ENCODE peak calls at places on chromosome 4, in four cellular contexts. W is aorta, A is spleen, F is astrocyte. L is an unnamed sample.

GRCh38 chr4:20420916-20421315 is 169.2 kb downstream of the SLIT2 start:
- DNase-seq in W (no peak), A (no peak), F (no peak), L (no peak)

GRCh38 chr4:104475652-104476051 is 19.0 kb downstream of the CXXC4 start:
- DNase-seq in W (no peak), A (no peak), F (no peak), L (no peak)

GRCh38 chr4:121192500-121192899 is 28.4 kb upstream of the TNIP3 start:
- DNase-seq in W (no peak), A (no peak), F (no peak), L (no peak)

GRCh38 chr4:15003891-15004700 is 1.8 kb downstream of the CPEB2 start:
- DNase-seq in W (peak; percentile 87), A (peak; percentile 95), F (no peak), L (peak; percentile 75)

GRCh38 chr4:39933689-39934590 is 43.8 kb downstream of the PDS5A start:
- DNase-seq in W (no peak), A (no peak), F (peak; percentile 82), L (no peak)

GRCh38 chr4:174324246-174324645 is 40.5 kb downstream of the CEP44 start:
- DNase-seq in W (no peak), A (no peak), F (peak; percentile 12), L (no peak)

GRCh38 chr4:39530682-39531081 is 3.4 kb upstream of the UGDH start:
- DNase-seq in W (no peak), A (no peak), F (no peak), L (no peak)

GRCh38 chr4:70704333-70705145 is 16.2 kb downstream of the UTP3 start:
- DNase-seq in W (peak; percentile 93), A (peak; percentile 95), F (peak; percentile 61), L (peak; percentile 85)

GRCh38 chr4:56741595-56741994 is 60.5 kb upstream of the HOPX start:
- DNase-seq in W (no peak), A (no peak), F (no peak), L (no peak)

GRCh38 chr4:16573181-16573580 is 325.3 kb downstream of the LDB2 start:
- DNase-seq in W (no peak), A (no peak), F (peak; percentile 75), L (no peak)

GRCh38 chr4:86108152-86108551 is 251.7 kb downstream of the MAPK10 start:
- DNase-seq in W (no peak), A (no peak), F (peak; percentile 39), L (no peak)

GRCh38 chr4:168925789-168926490 is 84.1 kb downstream of the CBR4 start:
- DNase-seq in W (no peak), A (no peak), F (no peak), L (no peak)

GRCh38 chr4:101020956-101021355 is 326.4 kb downstream of the PPP3CA start:
- DNase-seq in W (no peak), A (no peak), F (peak; percentile 76), L (no peak)

GRCh38 chr4:41747230-41748055 is 1.1 kb downstream of the PHOX2B start:
- DNase-seq in W (no peak), A (no peak), F (no peak), L (no peak)

GRCh38 chr4:15963001-15963451 is at the start of gene FGFBP2:
- DNase-seq in W (no peak), A (peak; percentile 85), F (peak; percentile 31), L (no peak)

GRCh38 chr4:169089004-169089403 is 78.9 kb upstream of the CBR4 start:
- DNase-seq in W (no peak), A (no peak), F (no peak), L (no peak)

GRCh38 chr4:52750819-52751348 is 341 bp downstream of the ERVMER34-1 start:
- DNase-seq in W (peak; percentile 83), A (peak; percentile 77), F (no peak), L (no peak)

GRCh38 chr4:39406763-39407583 is at the start of gene KLB:
- DNase-seq in W (no peak), A (no peak), F (no peak), L (no peak)

GRCh38 chr4:101229116-101229515 is 118.2 kb downstream of the PPP3CA start:
- DNase-seq in W (no peak), A (no peak), F (peak; percentile 78), L (no peak)

GRCh38 chr4:165209796-165210195 is 2.4 kb downstream of the KLHL2 start:
- DNase-seq in W (no peak), A (no peak), F (no peak), L (no peak)
- H3K4me3 ChIP-seq in W (no peak overlapping the region), A (no peak overlapping the region), F (no peak overlapping the region), L (no peak overlapping the region)

DNA sequence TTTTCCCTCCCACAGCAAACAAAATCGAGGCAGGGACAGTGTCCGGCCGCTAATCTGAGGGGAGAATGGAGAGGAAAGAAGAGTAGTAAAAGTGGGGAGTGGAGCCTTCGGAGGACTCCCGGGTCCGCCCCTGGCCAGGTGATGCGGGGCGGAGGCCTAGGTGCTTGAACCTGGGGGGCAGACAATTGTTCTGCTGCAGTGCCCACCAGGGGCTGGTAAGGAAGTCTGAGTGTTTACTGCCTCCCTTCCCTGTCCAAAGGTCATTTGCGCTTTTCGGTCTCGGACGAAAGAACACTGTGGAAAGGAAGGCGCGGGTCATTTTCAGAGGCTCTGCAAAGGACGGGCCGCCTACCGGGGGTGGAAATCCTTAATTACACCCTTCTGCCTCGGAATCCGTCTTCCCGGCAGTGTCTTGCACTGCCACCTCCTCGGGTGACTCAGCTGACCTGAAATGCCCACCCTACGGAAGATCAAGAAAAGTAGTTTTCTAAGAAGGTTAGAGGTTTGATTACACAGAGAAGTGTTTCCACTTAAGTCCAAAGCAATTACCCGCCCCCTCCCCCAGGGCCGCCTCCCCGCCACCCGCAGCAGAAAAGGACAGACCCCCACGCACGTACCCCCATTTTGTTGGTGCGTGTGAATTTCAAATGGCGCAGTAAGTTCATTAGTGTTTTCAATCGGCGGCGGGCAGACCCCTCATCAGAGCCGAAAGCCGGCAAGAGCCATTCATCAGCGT is 99.9 kb upstream of the TENM3 start:
- DNase-seq in W (peak; percentile 64), A (no peak), F (peak; percentile 37), L (no peak)
- H3K4me3 ChIP-seq in W (peak overlapping the region; percentile 73), A (peak overlapping the region; percentile 26), F (peak overlapping the region; percentile 81), L (peak overlapping the region; percentile 83)

GRCh38 chr4:76741663-76742020 is 156.3 kb downstream of the SOWAHB start:
- DNase-seq in W (peak; percentile 78), A (no peak), F (no peak), L (no peak)
- H3K4me3 ChIP-seq in W (no peak overlapping the region), A (no peak overlapping the region), F (no peak overlapping the region), L (no peak overlapping the region)

GRCh38 chr4:153497091-153497531 is 31.0 kb downstream of the TMEM131L start:
- DNase-seq in W (peak; percentile 23), A (no peak), F (peak; percentile 45), L (no peak)

GRCh38 chr4:153502584-153502983 is 36.4 kb downstream of the TMEM131L start:
- DNase-seq in W (no peak), A (no peak), F (peak; percentile 37), L (no peak)

GRCh38 chr4:153499005-153499404 is 32.8 kb downstream of the TMEM131L start:
- DNase-seq in W (peak; percentile 71), A (no peak), F (no peak), L (no peak)

GRCh38 chr4:153497988-153498967 is 32.1 kb downstream of the TMEM131L start:
- DNase-seq in W (peak; percentile 48), A (no peak), F (peak; percentile 85), L (no peak)

DNA sequence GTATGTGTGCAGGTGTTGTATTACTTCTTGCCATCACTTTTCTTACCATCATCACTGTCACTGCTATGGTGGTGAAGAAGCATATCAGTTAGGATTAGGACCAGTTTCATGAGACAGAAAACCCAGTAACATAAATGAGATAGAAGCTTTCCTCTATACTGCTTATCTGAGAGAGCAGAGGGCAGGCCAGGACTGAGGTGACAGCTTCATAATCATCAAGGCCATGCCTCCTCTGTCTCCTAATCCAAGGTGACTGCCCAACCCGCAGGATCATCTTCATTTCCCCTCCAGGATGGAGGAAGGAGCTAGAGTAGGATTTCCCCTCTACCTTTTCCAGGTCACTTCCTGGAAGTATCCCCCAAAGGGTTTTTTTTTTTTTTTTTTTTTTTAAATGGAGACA is 35.4 kb downstream of the TMEM131L start:
- DNase-seq in W (no peak), A (no peak), F (no peak), L (no peak)
- H3K4me3 ChIP-seq in W (no peak overlapping the region), A (no peak overlapping the region), F (no peak overlapping the region), L (no peak overlapping the region)

DNA sequence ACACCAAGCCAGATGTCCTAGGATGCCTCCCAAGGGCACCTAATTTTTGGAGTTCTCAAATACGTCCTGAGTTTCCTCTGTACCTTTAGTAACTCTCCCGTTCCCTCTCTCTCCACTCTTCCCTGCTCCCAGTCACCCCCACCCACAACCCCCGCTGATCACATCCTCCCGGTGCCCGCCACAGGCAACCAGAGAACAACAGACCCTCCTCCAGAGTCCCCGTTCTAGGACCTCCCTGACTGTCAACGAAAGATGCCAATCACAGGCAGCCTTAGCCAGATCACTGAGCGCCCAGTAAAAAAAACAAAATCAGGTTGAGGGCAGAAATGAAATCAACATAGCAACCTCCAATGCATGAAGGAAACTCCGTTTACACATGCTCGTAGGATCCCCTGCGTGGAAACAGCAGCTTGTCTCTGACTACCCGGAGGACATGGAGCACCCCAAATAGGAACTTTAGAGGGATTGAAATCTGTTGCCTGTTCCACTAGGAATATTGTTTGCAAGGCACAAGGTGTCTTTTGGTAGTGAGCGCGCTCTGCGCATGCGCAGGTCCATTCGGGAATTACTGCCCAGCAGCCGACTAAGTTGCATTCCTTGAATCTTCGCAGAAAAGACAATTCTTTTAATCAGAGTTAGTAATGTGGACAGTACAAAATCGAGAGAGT is at the start of gene GABRB1:
- DNase-seq in W (peak; percentile 83), A (no peak), F (peak; percentile 36), L (peak; percentile 71)
- H3K4me3 ChIP-seq in W (no peak within 1 kb of the TSS), A (peak within 1 kb of the TSS; percentile 30), F (peak within 1 kb of the TSS; percentile 77), L (peak within 1 kb of the TSS; percentile 68)

DNA sequence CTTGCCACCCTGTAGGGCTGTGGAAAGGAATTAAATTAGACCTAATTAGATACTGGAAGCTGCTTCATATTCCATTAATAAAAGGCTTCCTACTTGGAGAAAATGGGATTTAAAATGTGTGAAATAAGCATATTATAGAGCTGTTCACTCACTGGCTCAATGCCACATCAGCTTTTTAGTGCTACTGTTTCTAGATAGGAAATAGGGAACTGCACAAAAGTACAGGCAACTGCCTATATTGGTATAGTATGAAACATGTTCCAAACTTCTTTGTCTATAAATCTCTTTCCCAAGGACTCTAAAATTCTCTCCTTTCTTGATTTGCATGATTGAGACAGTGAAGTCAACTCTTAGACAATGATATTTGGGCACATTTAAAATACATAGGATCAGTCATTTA is 408.0 kb upstream of the AADAT start:
- DNase-seq in W (no peak), A (no peak), F (no peak), L (no peak)
- H3K4me3 ChIP-seq in W (peak overlapping the region; percentile 8), A (no peak overlapping the region), F (no peak overlapping the region), L (peak overlapping the region; percentile 49)

L was measured in coronary artery.